ENCODE peak calls at places on chromosomes 16 and 17, in five cellular contexts. U is right atrium auricular region, M is pancreas, C is left ventricle myocardium inferior, R is upper lobe of right lung. S is an unnamed sample.

GRCh38 chr16:11474617-11475291 is 112.0 kb downstream of the LITAF start:
- DNase-seq in U (no peak), M (no peak), C (no peak), R (peak; percentile 25), S (no peak)

GRCh38 chr17:17685775-17686291 is 4.6 kb downstream of the RAI1 start:
- DNase-seq in U (no peak), M (peak; percentile 46), C (no peak), R (peak; percentile 83), S (no peak)

GRCh38 chr17:57422574-57423164 is 166.3 kb downstream of the MSI2 start:
- DNase-seq in U (no peak), M (no peak), C (peak; percentile 30), R (no peak), S (no peak)

GRCh38 chr16:22694887-22695382 is 119.0 kb upstream of the HS3ST2 start:
- DNase-seq in U (no peak), M (no peak), C (no peak), R (no peak), S (peak; percentile 12)

GRCh38 chr17:73261952-73262675 is 434 bp upstream of the CPSF4L start:
- DNase-seq in U (no peak), M (peak; percentile 78), C (no peak), R (no peak), S (peak; percentile 19)

GRCh38 chr16:73050115-73051099 is 2.5 kb upstream of the ZFHX3 start:
- DNase-seq in U (no peak), M (no peak), C (no peak), R (no peak), S (no peak)

GRCh38 chr16:26344976-26345375 is 653.2 kb downstream of the HS3ST4 start:
- DNase-seq in U (no peak), M (no peak), C (no peak), R (no peak), S (no peak)

GRCh38 chr16:11666108-11667055 is 1.9 kb upstream of the SNN start:
- DNase-seq in U (no peak), M (no peak), C (no peak), R (no peak), S (no peak)

GRCh38 chr17:81516439-81516838 is 3.8 kb upstream of the ACTG1 start:
- DNase-seq in U (no peak), M (peak; percentile 57), C (no peak), R (peak; percentile 65), S (no peak)

GRCh38 chr16:89371968-89372634 is 118.3 kb downstream of the ANKRD11 start:
- DNase-seq in U (no peak), M (no peak), C (no peak), R (no peak), S (no peak)

GRCh38 chr16:70553175-70553574 is 29.6 kb downstream of the SF3B3 start:
- DNase-seq in U (no peak), M (no peak), C (no peak), R (no peak), S (no peak)

GRCh38 chr17:37465058-37465616 is 24.6 kb upstream of the DUSP14 start:
- DNase-seq in U (no peak), M (no peak), C (no peak), R (no peak), S (no peak)

GRCh38 chr17:17223736-17224135 is 13.2 kb downstream of the FLCN start:
- DNase-seq in U (no peak), M (no peak), C (no peak), R (no peak), S (no peak)

GRCh38 chr17:78341559-78342437 is 18.1 kb downstream of the SOCS3 start:
- DNase-seq in U (no peak), M (peak; percentile 87), C (peak; percentile 85), R (peak; percentile 89), S (no peak)

GRCh38 chr16:67613808-67614207 is 31.1 kb upstream of the CARMIL2 start:
- DNase-seq in U (no peak), M (no peak), C (no peak), R (no peak), S (no peak)

DNA sequence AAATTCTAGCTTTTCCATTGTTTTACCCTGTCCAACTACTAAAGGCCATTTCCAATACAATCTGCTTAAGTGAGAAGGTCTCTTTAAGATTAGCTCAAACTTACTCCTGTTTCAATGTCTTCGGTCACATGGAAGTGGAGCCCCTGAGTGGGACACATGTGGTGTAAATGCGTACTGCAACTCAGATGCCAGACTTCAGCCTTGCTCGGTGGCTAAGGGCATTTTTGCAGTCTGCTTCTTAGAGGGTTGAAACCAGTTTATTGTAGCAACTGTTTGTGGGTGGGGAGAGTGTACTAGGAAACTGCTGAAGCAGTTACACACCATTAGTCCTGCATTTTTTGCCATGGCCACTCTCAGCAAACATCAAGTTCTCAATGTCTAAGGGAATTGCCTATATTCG is 140.6 kb downstream of the PARN start:
- DNase-seq in U (no peak), M (no peak), C (no peak), R (no peak), S (no peak)
- TF ChIP-seq CTCF in U (no peak), M (no peak), C (peak; percentile 37), R (no peak), S (peak; percentile 35)

DNA sequence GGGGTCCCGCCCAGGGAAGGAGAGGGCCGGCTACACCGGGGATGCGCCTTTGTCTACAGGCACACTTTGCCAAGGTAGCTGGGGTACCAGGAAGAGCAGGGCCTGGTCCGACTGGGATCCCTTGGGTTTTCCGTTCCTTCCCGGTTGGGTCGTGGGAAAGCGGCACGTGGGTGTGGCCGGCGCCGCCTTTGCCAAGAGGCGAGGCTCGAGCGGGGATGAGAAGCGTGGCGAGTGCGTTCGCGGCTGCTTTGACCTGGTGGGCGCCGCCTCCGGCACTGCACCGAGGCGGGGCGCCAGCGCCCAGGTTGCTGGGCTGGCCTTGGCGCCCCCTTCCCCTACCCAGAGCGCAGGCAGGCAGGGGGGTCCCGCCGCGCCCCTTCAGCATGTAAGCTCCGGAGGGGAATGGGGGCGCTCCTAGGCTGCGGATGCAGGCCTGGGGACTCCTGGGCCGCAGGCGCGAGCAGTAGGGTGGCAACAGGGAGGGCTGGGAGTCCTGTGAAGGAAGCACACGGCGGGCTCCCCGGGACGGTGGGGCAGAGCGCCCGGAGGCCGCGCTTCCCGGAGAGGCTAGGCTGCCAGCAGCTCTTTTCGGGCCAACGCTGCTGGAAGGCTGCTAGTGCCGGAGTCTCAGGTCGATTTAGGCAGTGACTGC is 2.0 kb downstream of the HAS3 start:
- DNase-seq in U (no peak), M (peak; percentile 61), C (peak; percentile 40), R (peak; percentile 80), S (no peak)
- H3K4me3 ChIP-seq in U (peak overlapping the region; percentile 61), M (peak overlapping the region; percentile 67), C (peak overlapping the region; percentile 73), R (peak overlapping the region; percentile 51), S (peak overlapping the region; percentile 55)

GRCh38 chr17:149897-150575 is 12.7 kb downstream of the SCGB1C2 start:
- DNase-seq in U (peak; percentile 13), M (peak; percentile 8), C (peak; percentile 5), R (peak; percentile 56), S (no peak)

GRCh38 chr17:149231-149630 is 11.9 kb downstream of the SCGB1C2 start:
- DNase-seq in U (peak; percentile 40), M (peak; percentile 3), C (no peak), R (peak; percentile 4), S (no peak)

GRCh38 chr17:146983-147761 is 9.8 kb downstream of the SCGB1C2 start:
- DNase-seq in U (peak; percentile 48), M (peak; percentile 29), C (peak; percentile 10), R (peak; percentile 65), S (no peak)

GRCh38 chr17:147796-148740 is 10.7 kb downstream of the SCGB1C2 start:
- DNase-seq in U (peak; percentile 38), M (peak; percentile 17), C (peak; percentile 5), R (peak; percentile 56), S (no peak)

GRCh38 chr17:148757-149156 is 11.4 kb downstream of the SCGB1C2 start:
- DNase-seq in U (no peak), M (peak; percentile 10), C (peak; percentile 4), R (peak; percentile 52), S (no peak)
- TF ChIP-seq CTCF in U (no peak), M (no peak), C (no peak), R (no peak), S (no peak)

DNA sequence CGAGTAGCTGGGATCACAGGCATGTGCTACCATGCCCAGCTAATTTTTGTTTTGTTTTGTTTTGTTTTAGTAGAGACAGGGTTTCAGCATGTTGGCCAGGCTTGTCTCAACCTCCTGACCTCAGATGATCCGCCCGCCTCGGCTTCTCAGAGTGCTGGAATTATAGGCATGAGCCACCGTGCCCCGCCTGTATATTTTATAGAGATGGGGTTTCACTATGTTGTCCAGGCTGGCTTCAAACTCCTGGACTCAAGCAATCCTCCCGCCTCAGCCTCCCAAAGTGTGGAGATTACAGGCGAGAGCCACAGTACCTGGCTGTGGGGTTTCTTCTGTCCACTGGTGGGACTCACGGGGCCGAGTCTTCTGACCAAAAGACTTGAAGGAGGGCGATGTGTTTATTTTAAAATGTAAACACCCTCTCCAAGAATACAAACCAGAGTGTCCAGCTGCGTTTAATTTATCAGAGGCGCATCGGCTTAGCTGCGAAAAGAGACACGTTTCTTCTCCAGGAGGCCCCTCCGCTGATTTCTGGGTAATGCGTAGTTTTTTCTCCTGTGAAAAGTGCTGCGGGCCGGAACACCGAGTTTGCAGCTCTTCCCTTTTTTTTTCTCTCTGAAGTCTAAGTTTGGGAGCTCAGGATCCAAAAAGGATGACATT is 86.9 kb upstream of the CIBAR2 start:
- DNase-seq in U (no peak), M (no peak), C (no peak), R (no peak), S (no peak)
- H3K4me3 ChIP-seq in U (no peak overlapping the region), M (no peak overlapping the region), C (no peak overlapping the region), R (no peak overlapping the region), S (no peak overlapping the region)

DNA sequence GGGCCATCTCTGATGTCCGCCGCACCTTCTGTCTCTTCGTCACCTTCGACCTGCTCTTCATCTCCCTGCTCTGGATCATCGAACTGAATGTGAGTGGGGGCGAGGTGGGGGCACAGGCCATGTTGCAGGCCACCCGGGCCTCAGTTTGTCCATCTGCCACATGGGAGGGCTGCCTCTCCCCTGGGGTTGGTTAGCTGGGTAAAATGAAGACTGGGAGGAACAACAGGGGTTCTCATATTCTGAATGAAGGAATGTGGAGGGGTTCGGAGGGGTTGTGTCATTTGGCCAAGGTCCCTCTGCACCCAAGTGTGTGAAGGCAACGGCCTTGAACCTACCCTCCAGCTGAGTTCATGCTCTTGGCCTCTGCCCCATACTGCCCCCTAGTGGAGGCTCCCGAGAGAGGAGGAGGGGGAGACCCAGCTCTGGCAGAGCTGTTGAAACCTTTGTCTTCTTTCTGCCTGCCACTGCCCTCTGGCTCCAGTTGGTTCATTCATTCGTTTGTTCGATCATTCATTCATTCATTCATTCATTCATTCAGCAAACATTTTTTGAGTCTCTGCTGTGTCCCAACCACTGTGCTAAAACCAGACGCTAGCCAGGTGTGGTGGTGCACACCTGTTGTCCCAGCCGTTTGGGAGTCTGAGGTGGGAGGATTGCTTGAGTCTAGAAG is 11.4 kb upstream of the TCAP start:
- DNase-seq in U (no peak), M (peak; percentile 80), C (peak; percentile 61), R (peak; percentile 84), S (no peak)
- TF ChIP-seq CTCF in U (peak; percentile 78), M (peak; percentile 81), C (peak; percentile 85), R (peak; percentile 83), S (peak; percentile 90)

DNA sequence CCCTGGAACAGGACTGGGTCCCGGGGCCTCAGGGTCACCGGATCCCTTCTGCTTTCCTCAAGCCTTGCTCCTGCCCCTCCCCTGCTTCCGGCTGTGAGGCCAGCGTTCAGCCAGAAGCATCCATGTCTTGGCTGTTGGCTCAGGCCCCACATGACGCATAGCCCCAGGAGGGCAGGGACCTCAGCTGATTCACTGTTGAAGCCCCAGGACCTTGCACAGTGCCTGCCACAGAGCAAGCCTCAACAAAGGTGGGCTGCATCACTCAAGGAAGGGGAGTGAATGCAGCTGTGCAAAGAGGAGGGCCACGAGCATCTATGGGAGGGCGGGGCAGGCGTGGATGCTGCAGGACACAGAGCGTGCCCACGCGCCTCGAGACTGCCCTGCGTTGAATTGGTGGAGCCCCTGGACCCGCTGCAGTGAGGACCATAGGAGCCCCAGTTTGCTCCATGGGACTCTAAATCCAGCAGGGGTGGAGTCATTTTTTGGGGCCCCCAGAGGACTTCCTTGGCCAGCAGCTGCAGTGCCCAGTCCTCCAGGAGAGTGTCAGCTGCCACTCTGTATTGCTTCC is 28.2 kb upstream of the ITGA3 start:
- DNase-seq in U (peak; percentile 70), M (no peak), C (peak; percentile 55), R (peak; percentile 80), S (peak; percentile 82)
- H3K4me3 ChIP-seq in U (peak overlapping the region; percentile 32), M (peak overlapping the region; percentile 10), C (peak overlapping the region; percentile 46), R (peak overlapping the region; percentile 30), S (no peak overlapping the region)

S was measured in astrocyte of the cerebellum.